ENCODE peak calls at places on chromosomes 5 and 9, in nine cellular contexts. One of them, this sample, is unnamed.

GRCh38 chr9:87878930-87879603 is 3.6 kb upstream of the SPATA31E1 start:
- DNase-seq in spleen: no peak
- DNase-seq in tibial artery: no peak
- DNase-seq in uterus: no peak
- DNase-seq in dorsolateral prefrontal cortex: no peak
- DNase-seq in hepatocyte: no peak
- DNase-seq in HL-60: no peak
- DNase-seq in fibroblast of mammary gland: peak; percentile 89
- DNase-seq in pancreas: no peak
- DNase-seq in this sample: peak; percentile 85

GRCh38 chr9:75108571-75108970 is 20.3 kb downstream of the OSTF1 start:
- DNase-seq in fibroblast of mammary gland: peak; percentile 60
- DNase-seq in hepatocyte: no peak
- DNase-seq in HL-60: peak; percentile 58
- DNase-seq in tibial artery: no peak
- DNase-seq in dorsolateral prefrontal cortex: no peak
- DNase-seq in spleen: peak; percentile 89
- DNase-seq in pancreas: no peak
- DNase-seq in uterus: peak; percentile 61
- DNase-seq in this sample: peak; percentile 61

GRCh38 chr5:39093351-39093749 is 19.2 kb upstream of the RICTOR start:
- DNase-seq in tibial artery: no peak
- DNase-seq in uterus: no peak
- DNase-seq in spleen: no peak
- DNase-seq in pancreas: no peak
- DNase-seq in dorsolateral prefrontal cortex: no peak
- DNase-seq in fibroblast of mammary gland: peak; percentile 63
- DNase-seq in hepatocyte: no peak
- DNase-seq in HL-60: no peak
- DNase-seq in this sample: peak; percentile 47

GRCh38 chr5:139064613-139065012 is 133.6 kb downstream of the SIL1 start:
- DNase-seq in uterus: no peak
- DNase-seq in fibroblast of mammary gland: no peak
- DNase-seq in spleen: no peak
- DNase-seq in HL-60: no peak
- DNase-seq in hepatocyte: no peak
- DNase-seq in dorsolateral prefrontal cortex: no peak
- DNase-seq in pancreas: no peak
- DNase-seq in tibial artery: no peak
- DNase-seq in this sample: no peak

GRCh38 chr5:74206571-74207550 is 433.7 kb downstream of the ENC1 start:
- DNase-seq in HL-60: no peak
- DNase-seq in hepatocyte: peak; percentile 39
- DNase-seq in dorsolateral prefrontal cortex: peak; percentile 44
- DNase-seq in tibial artery: peak; percentile 64
- DNase-seq in fibroblast of mammary gland: peak; percentile 79
- DNase-seq in uterus: peak; percentile 58
- DNase-seq in spleen: no peak
- DNase-seq in pancreas: peak; percentile 69
- DNase-seq in this sample: peak; percentile 70

GRCh38 chr9:80885894-80886293 is 803.5 kb downstream of the TLE1 start:
- DNase-seq in uterus: no peak
- DNase-seq in pancreas: no peak
- DNase-seq in HL-60: peak; percentile 1
- DNase-seq in dorsolateral prefrontal cortex: peak; percentile 9
- DNase-seq in tibial artery: no peak
- DNase-seq in fibroblast of mammary gland: peak; percentile 19
- DNase-seq in hepatocyte: peak; percentile 4
- DNase-seq in spleen: no peak
- DNase-seq in this sample: peak; percentile 12

GRCh38 chr5:17012289-17012688 is 76.2 kb upstream of the MYO10 start:
- DNase-seq in fibroblast of mammary gland: peak; percentile 75
- DNase-seq in uterus: no peak
- DNase-seq in spleen: no peak
- DNase-seq in HL-60: no peak
- DNase-seq in tibial artery: no peak
- DNase-seq in pancreas: no peak
- DNase-seq in dorsolateral prefrontal cortex: no peak
- DNase-seq in hepatocyte: no peak
- DNase-seq in this sample: peak; percentile 42

GRCh38 chr5:132011561-132012384 is at the start of gene ACSL6:
- DNase-seq in HL-60: no peak
- DNase-seq in fibroblast of mammary gland: no peak
- DNase-seq in spleen: peak; percentile 84
- DNase-seq in pancreas: peak; percentile 81
- DNase-seq in uterus: peak; percentile 8
- DNase-seq in hepatocyte: peak; percentile 52
- DNase-seq in tibial artery: peak; percentile 16
- DNase-seq in dorsolateral prefrontal cortex: peak; percentile 77
- DNase-seq in this sample: no peak

GRCh38 chr5:38541174-38541724 is 15.2 kb downstream of the LIFR start:
- DNase-seq in uterus: no peak
- DNase-seq in spleen: no peak
- DNase-seq in hepatocyte: no peak
- DNase-seq in pancreas: no peak
- DNase-seq in dorsolateral prefrontal cortex: no peak
- DNase-seq in fibroblast of mammary gland: peak; percentile 30
- DNase-seq in tibial artery: no peak
- DNase-seq in HL-60: no peak
- DNase-seq in this sample: no peak

GRCh38 chr5:97163360-97163764 is 19.7 kb downstream of the RIOK2 start:
- DNase-seq in HL-60: no peak
- DNase-seq in fibroblast of mammary gland: peak; percentile 44
- DNase-seq in tibial artery: no peak
- DNase-seq in pancreas: no peak
- DNase-seq in spleen: no peak
- DNase-seq in uterus: no peak
- DNase-seq in hepatocyte: no peak
- DNase-seq in dorsolateral prefrontal cortex: no peak
- DNase-seq in this sample: peak; percentile 47

GRCh38 chr9:72362118-72362531 is 2.9 kb downstream of the ZFAND5 start:
- DNase-seq in fibroblast of mammary gland: peak; percentile 57
- DNase-seq in tibial artery: no peak
- DNase-seq in hepatocyte: no peak
- DNase-seq in uterus: no peak
- DNase-seq in dorsolateral prefrontal cortex: no peak
- DNase-seq in HL-60: no peak
- DNase-seq in pancreas: no peak
- DNase-seq in spleen: no peak
- DNase-seq in this sample: peak; percentile 60

GRCh38 chr9:76200730-76201129 is 193.5 kb downstream of the RFK start:
- DNase-seq in pancreas: no peak
- DNase-seq in uterus: no peak
- DNase-seq in dorsolateral prefrontal cortex: no peak
- DNase-seq in HL-60: no peak
- DNase-seq in hepatocyte: no peak
- DNase-seq in fibroblast of mammary gland: no peak
- DNase-seq in tibial artery: no peak
- DNase-seq in spleen: no peak
- DNase-seq in this sample: no peak

GRCh38 chr5:52786937-52787599 is 648 bp upstream of the ITGA1 start:
- DNase-seq in fibroblast of mammary gland: peak; percentile 19
- DNase-seq in hepatocyte: peak; percentile 48
- DNase-seq in dorsolateral prefrontal cortex: no peak
- DNase-seq in tibial artery: peak; percentile 28
- DNase-seq in HL-60: peak; percentile 14
- DNase-seq in uterus: peak; percentile 55
- DNase-seq in spleen: no peak
- DNase-seq in pancreas: no peak
- DNase-seq in this sample: peak; percentile 35

GRCh38 chr9:23825700-23826099 is 340 bp downstream of the ELAVL2 start:
- DNase-seq in HL-60: no peak
- DNase-seq in dorsolateral prefrontal cortex: no peak
- DNase-seq in hepatocyte: no peak
- DNase-seq in spleen: no peak
- DNase-seq in fibroblast of mammary gland: peak; percentile 6
- DNase-seq in uterus: no peak
- DNase-seq in tibial artery: no peak
- DNase-seq in pancreas: no peak
- DNase-seq in this sample: peak; percentile 4

GRCh38 chr9:23822331-23823169 is 3.5 kb downstream of the ELAVL2 start:
- DNase-seq in tibial artery: no peak
- DNase-seq in uterus: no peak
- DNase-seq in dorsolateral prefrontal cortex: no peak
- DNase-seq in spleen: no peak
- DNase-seq in HL-60: no peak
- DNase-seq in pancreas: no peak
- DNase-seq in fibroblast of mammary gland: no peak
- DNase-seq in hepatocyte: no peak
- DNase-seq in this sample: no peak

GRCh38 chr9:23825143-23825531 is 903 bp downstream of the ELAVL2 start:
- DNase-seq in dorsolateral prefrontal cortex: peak; percentile 60
- DNase-seq in pancreas: no peak
- DNase-seq in HL-60: no peak
- DNase-seq in hepatocyte: no peak
- DNase-seq in fibroblast of mammary gland: no peak
- DNase-seq in tibial artery: no peak
- DNase-seq in uterus: no peak
- DNase-seq in spleen: no peak
- DNase-seq in this sample: no peak

GRCh38 chr9:23826120-23826629 is at the start of gene ELAVL2:
- DNase-seq in spleen: peak; percentile 83
- DNase-seq in HL-60: no peak
- DNase-seq in dorsolateral prefrontal cortex: peak; percentile 100
- DNase-seq in tibial artery: peak; percentile 61
- DNase-seq in fibroblast of mammary gland: peak; percentile 89
- DNase-seq in uterus: peak; percentile 89
- DNase-seq in pancreas: peak; percentile 87
- DNase-seq in hepatocyte: peak; percentile 95
- DNase-seq in this sample: peak; percentile 90

DNA sequence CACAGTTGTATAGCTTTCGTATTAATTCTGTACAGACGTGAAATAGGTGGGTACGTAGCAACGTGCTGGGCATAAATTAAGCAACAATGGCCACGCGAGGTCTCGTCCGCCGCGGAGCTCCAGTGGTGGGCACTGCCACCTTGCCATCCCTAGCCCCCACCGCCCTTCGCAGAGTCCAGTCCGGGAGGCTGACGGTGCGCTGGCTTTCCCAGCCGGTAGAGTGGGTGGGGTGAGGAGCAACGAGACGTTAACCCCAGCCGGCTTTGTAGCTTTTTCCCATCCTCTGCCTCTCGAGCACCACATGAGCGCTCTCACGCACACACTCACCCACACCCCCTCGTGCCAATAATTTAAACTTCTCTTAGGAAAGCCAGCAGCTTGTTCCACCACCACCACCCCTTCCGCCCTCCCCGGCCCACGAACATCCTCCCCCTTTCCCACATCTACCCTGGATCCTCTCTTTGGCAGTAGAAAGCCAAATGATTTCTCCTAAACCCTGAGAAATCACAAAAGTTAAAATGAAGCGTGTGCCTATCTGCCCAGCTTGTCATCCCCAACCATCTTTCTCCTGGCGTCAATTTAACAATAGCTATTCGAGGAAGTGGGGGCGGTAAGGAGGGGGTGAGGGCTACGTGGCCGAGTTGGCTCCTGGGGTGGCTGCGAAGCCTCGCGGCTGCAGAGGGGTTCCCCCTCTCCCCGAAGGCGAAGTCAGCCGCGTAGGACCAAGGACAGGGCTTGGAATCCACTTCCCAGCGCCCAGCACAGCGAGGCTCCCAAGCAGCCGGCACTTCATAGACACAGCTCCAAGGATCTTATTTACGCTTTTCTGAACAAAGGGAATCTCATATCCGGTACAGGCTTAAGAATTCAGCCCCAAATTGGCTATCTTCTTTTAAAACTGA is 1.5 kb downstream of the ELAVL2 start:
- DNase-seq in uterus: no peak
- DNase-seq in pancreas: peak; percentile 61
- DNase-seq in tibial artery: no peak
- DNase-seq in HL-60: no peak
- DNase-seq in hepatocyte: peak; percentile 67
- DNase-seq in dorsolateral prefrontal cortex: peak; percentile 53
- DNase-seq in fibroblast of mammary gland: no peak
- DNase-seq in spleen: no peak
- DNase-seq in this sample: peak; percentile 0
- H3K4me3 ChIP-seq in uterus: no peak overlapping the region
- H3K4me3 ChIP-seq in pancreas: no peak overlapping the region
- H3K4me3 ChIP-seq in tibial artery: peak overlapping the region; percentile 37
- H3K4me3 ChIP-seq in HL-60: no peak overlapping the region
- H3K4me3 ChIP-seq in hepatocyte: no peak overlapping the region
- H3K4me3 ChIP-seq in dorsolateral prefrontal cortex: peak overlapping the region; percentile 63
- H3K4me3 ChIP-seq in fibroblast of mammary gland: no peak overlapping the region
- H3K4me3 ChIP-seq in spleen: peak overlapping the region; percentile 20
- H3K4me3 ChIP-seq in this sample: no peak overlapping the region

DNA sequence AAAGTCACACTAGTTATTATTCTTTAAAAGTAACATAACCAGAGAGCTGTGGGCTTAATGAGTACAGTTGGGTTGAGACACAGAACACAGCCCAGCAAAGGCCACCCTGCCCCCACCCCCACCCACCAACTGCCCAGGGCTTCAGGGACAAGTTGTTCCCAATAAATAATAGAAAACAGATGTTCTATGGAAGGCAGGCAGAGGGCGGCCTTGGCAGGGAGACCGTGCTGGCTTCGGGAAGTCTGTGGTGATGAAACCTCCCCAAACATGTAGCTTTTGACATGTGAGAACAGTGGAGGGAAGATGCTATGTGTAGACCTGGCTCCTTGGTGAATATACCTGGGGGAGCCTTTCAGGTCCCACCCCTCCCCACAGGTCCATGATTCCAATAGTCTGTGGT is 10.0 kb downstream of the TRAF1 start:
- DNase-seq in uterus: peak; percentile 83
- DNase-seq in dorsolateral prefrontal cortex: no peak
- DNase-seq in HL-60: no peak
- DNase-seq in pancreas: no peak
- DNase-seq in hepatocyte: peak; percentile 65
- DNase-seq in spleen: no peak
- DNase-seq in fibroblast of mammary gland: peak; percentile 93
- DNase-seq in tibial artery: peak; percentile 86
- DNase-seq in this sample: peak; percentile 84
- TF ChIP-seq CTCF in uterus: peak; percentile 23
- TF ChIP-seq CTCF in dorsolateral prefrontal cortex: peak; percentile 34
- TF ChIP-seq CTCF in HL-60: no peak
- TF ChIP-seq CTCF in pancreas: no peak
- TF ChIP-seq CTCF in hepatocyte: peak; percentile 30
- TF ChIP-seq CTCF in spleen: no peak
- TF ChIP-seq CTCF in fibroblast of mammary gland: peak; percentile 4
- TF ChIP-seq CTCF in tibial artery: peak; percentile 32
- TF ChIP-seq CTCF in this sample: peak; percentile 28

DNA sequence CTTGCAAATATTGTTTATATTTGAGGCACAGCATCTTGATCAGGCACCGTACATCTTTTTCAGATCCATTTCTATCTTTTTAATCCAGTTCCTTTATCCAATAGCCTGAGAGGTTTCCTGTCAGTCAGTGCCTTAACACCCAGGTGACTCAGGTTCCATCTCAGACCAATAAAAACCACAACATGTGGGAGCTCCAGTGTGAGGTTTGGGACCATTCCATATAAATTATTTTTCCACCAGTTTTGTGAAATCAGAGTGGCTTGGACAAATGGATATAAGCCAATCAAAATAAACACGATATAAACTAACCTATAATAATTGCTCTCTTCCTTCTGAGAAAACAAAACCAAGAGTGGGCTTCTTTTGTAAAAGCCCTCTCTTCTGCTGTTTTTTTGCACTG is 351.3 kb downstream of the NTRK2 start:
- DNase-seq in spleen: no peak
- DNase-seq in dorsolateral prefrontal cortex: no peak
- DNase-seq in fibroblast of mammary gland: no peak
- DNase-seq in pancreas: no peak
- DNase-seq in uterus: no peak
- DNase-seq in hepatocyte: no peak
- DNase-seq in HL-60: no peak
- DNase-seq in tibial artery: no peak
- DNase-seq in this sample: no peak
- H3K4me3 ChIP-seq in spleen: no peak overlapping the region
- H3K4me3 ChIP-seq in dorsolateral prefrontal cortex: no peak overlapping the region
- H3K4me3 ChIP-seq in fibroblast of mammary gland: no peak overlapping the region
- H3K4me3 ChIP-seq in pancreas: no peak overlapping the region
- H3K4me3 ChIP-seq in uterus: no peak overlapping the region
- H3K4me3 ChIP-seq in hepatocyte: no peak overlapping the region
- H3K4me3 ChIP-seq in HL-60: no peak overlapping the region
- H3K4me3 ChIP-seq in tibial artery: no peak overlapping the region
- H3K4me3 ChIP-seq in this sample: no peak overlapping the region

GRCh38 chr5:153629027-153629426 is 138.6 kb downstream of the GRIA1 start:
- DNase-seq in spleen: no peak
- DNase-seq in uterus: peak; percentile 11
- DNase-seq in HL-60: no peak
- DNase-seq in dorsolateral prefrontal cortex: no peak
- DNase-seq in fibroblast of mammary gland: peak; percentile 97
- DNase-seq in hepatocyte: peak; percentile 53
- DNase-seq in pancreas: no peak
- DNase-seq in tibial artery: peak; percentile 49
- DNase-seq in this sample: peak; percentile 96
- TF ChIP-seq CTCF in spleen: no peak
- TF ChIP-seq CTCF in uterus: no peak
- TF ChIP-seq CTCF in HL-60: no peak
- TF ChIP-seq CTCF in dorsolateral prefrontal cortex: no peak
- TF ChIP-seq CTCF in fibroblast of mammary gland: peak; percentile 48
- TF ChIP-seq CTCF in hepatocyte: peak; percentile 25
- TF ChIP-seq CTCF in pancreas: no peak
- TF ChIP-seq CTCF in tibial artery: peak; percentile 20
- TF ChIP-seq CTCF in this sample: peak; percentile 67